ENCODE peak calls at places on chromosomes 1 and 21, in nine cellular contexts. One of them, this sample, is unnamed.

GRCh38 chr1:64906447-64906846 is 59.9 kb downstream of the JAK1 start:
- DNase-seq in foreskin fibroblast: no peak
- DNase-seq in stomach: no peak
- DNase-seq in CD8-positive, alpha-beta T cell: no peak
- DNase-seq in brain microvascular endothelial cell: no peak
- DNase-seq in Panc1: no peak
- DNase-seq in PC-9: peak; percentile 46
- DNase-seq in A549: no peak
- DNase-seq in cardiac fibroblast: no peak
- DNase-seq in this sample: no peak

GRCh38 chr1:5740450-5740849 is 251.8 kb downstream of the NPHP4 start:
- DNase-seq in cardiac fibroblast: no peak
- DNase-seq in stomach: no peak
- DNase-seq in CD8-positive, alpha-beta T cell: no peak
- DNase-seq in Panc1: no peak
- DNase-seq in brain microvascular endothelial cell: no peak
- DNase-seq in A549: no peak
- DNase-seq in PC-9: no peak
- DNase-seq in foreskin fibroblast: no peak
- DNase-seq in this sample: no peak

GRCh38 chr1:23592209-23592905 is 33.1 kb upstream of the ID3 start:
- DNase-seq in Panc1: no peak
- DNase-seq in foreskin fibroblast: peak; percentile 52
- DNase-seq in CD8-positive, alpha-beta T cell: no peak
- DNase-seq in PC-9: no peak
- DNase-seq in brain microvascular endothelial cell: no peak
- DNase-seq in stomach: no peak
- DNase-seq in A549: no peak
- DNase-seq in cardiac fibroblast: no peak
- DNase-seq in this sample: no peak

GRCh38 chr1:46086581-46086980 is 45.8 kb downstream of the PIK3R3 start:
- DNase-seq in stomach: no peak
- DNase-seq in cardiac fibroblast: no peak
- DNase-seq in CD8-positive, alpha-beta T cell: no peak
- DNase-seq in PC-9: no peak
- DNase-seq in brain microvascular endothelial cell: no peak
- DNase-seq in foreskin fibroblast: peak; percentile 18
- DNase-seq in A549: no peak
- DNase-seq in Panc1: no peak
- DNase-seq in this sample: no peak

GRCh38 chr1:209590405-209590804 is 6.9 kb downstream of the CAMK1G start:
- DNase-seq in stomach: no peak
- DNase-seq in CD8-positive, alpha-beta T cell: no peak
- DNase-seq in Panc1: no peak
- DNase-seq in A549: no peak
- DNase-seq in cardiac fibroblast: no peak
- DNase-seq in foreskin fibroblast: peak; percentile 28
- DNase-seq in brain microvascular endothelial cell: peak; percentile 36
- DNase-seq in PC-9: no peak
- DNase-seq in this sample: no peak

GRCh38 chr1:154998818-154999650 is 3.6 kb upstream of the ZBTB7B start:
- DNase-seq in stomach: peak; percentile 60
- DNase-seq in Panc1: no peak
- DNase-seq in A549: peak; percentile 82
- DNase-seq in CD8-positive, alpha-beta T cell: peak; percentile 70
- DNase-seq in foreskin fibroblast: peak; percentile 91
- DNase-seq in cardiac fibroblast: peak; percentile 83
- DNase-seq in brain microvascular endothelial cell: no peak
- DNase-seq in PC-9: no peak
- DNase-seq in this sample: no peak

GRCh38 chr1:204578867-204579664 is 62.9 kb downstream of the MDM4 start:
- DNase-seq in CD8-positive, alpha-beta T cell: no peak
- DNase-seq in PC-9: no peak
- DNase-seq in stomach: peak; percentile 31
- DNase-seq in A549: no peak
- DNase-seq in cardiac fibroblast: peak; percentile 69
- DNase-seq in brain microvascular endothelial cell: no peak
- DNase-seq in foreskin fibroblast: no peak
- DNase-seq in Panc1: no peak
- DNase-seq in this sample: no peak

GRCh38 chr1:17875882-17876280 is 120.7 kb downstream of the ACTL8 start:
- DNase-seq in A549: no peak
- DNase-seq in foreskin fibroblast: peak; percentile 74
- DNase-seq in cardiac fibroblast: peak; percentile 35
- DNase-seq in stomach: no peak
- DNase-seq in brain microvascular endothelial cell: no peak
- DNase-seq in Panc1: no peak
- DNase-seq in PC-9: no peak
- DNase-seq in CD8-positive, alpha-beta T cell: no peak
- DNase-seq in this sample: no peak

GRCh38 chr1:53485478-53486394 is 26.5 kb downstream of the DMRTB1 start:
- DNase-seq in brain microvascular endothelial cell: peak; percentile 80
- DNase-seq in cardiac fibroblast: peak; percentile 87
- DNase-seq in stomach: peak; percentile 82
- DNase-seq in CD8-positive, alpha-beta T cell: peak; percentile 70
- DNase-seq in Panc1: peak; percentile 36
- DNase-seq in A549: peak; percentile 80
- DNase-seq in PC-9: peak; percentile 52
- DNase-seq in foreskin fibroblast: peak; percentile 93
- DNase-seq in this sample: peak; percentile 92

GRCh38 chr1:53532912-53533311 is 73.7 kb downstream of the DMRTB1 start:
- DNase-seq in foreskin fibroblast: peak; percentile 33
- DNase-seq in stomach: no peak
- DNase-seq in Panc1: no peak
- DNase-seq in A549: no peak
- DNase-seq in cardiac fibroblast: no peak
- DNase-seq in brain microvascular endothelial cell: no peak
- DNase-seq in PC-9: no peak
- DNase-seq in CD8-positive, alpha-beta T cell: no peak
- DNase-seq in this sample: no peak

GRCh38 chr1:14787604-14788003 is 189.1 kb downstream of the KAZN start:
- DNase-seq in PC-9: peak; percentile 37
- DNase-seq in brain microvascular endothelial cell: no peak
- DNase-seq in Panc1: no peak
- DNase-seq in A549: no peak
- DNase-seq in CD8-positive, alpha-beta T cell: no peak
- DNase-seq in foreskin fibroblast: no peak
- DNase-seq in stomach: no peak
- DNase-seq in cardiac fibroblast: no peak
- DNase-seq in this sample: no peak

GRCh38 chr1:111596499-111596898 is 23.1 kb upstream of the RAP1A start:
- DNase-seq in PC-9: no peak
- DNase-seq in CD8-positive, alpha-beta T cell: peak; percentile 65
- DNase-seq in Panc1: no peak
- DNase-seq in brain microvascular endothelial cell: no peak
- DNase-seq in foreskin fibroblast: no peak
- DNase-seq in cardiac fibroblast: no peak
- DNase-seq in A549: no peak
- DNase-seq in stomach: peak; percentile 36
- DNase-seq in this sample: no peak

GRCh38 chr1:145990249-145991097 is 5.9 kb downstream of the TXNIP start:
- DNase-seq in cardiac fibroblast: peak; percentile 48
- DNase-seq in CD8-positive, alpha-beta T cell: no peak
- DNase-seq in brain microvascular endothelial cell: no peak
- DNase-seq in stomach: peak; percentile 40
- DNase-seq in Panc1: no peak
- DNase-seq in PC-9: peak; percentile 66
- DNase-seq in A549: no peak
- DNase-seq in foreskin fibroblast: peak; percentile 81
- DNase-seq in this sample: no peak

GRCh38 chr1:238399558-238399957 is 508.8 kb upstream of the ZP4 start:
- DNase-seq in A549: no peak
- DNase-seq in Panc1: no peak
- DNase-seq in PC-9: no peak
- DNase-seq in cardiac fibroblast: no peak
- DNase-seq in brain microvascular endothelial cell: no peak
- DNase-seq in CD8-positive, alpha-beta T cell: no peak
- DNase-seq in foreskin fibroblast: no peak
- DNase-seq in stomach: no peak
- DNase-seq in this sample: no peak

DNA sequence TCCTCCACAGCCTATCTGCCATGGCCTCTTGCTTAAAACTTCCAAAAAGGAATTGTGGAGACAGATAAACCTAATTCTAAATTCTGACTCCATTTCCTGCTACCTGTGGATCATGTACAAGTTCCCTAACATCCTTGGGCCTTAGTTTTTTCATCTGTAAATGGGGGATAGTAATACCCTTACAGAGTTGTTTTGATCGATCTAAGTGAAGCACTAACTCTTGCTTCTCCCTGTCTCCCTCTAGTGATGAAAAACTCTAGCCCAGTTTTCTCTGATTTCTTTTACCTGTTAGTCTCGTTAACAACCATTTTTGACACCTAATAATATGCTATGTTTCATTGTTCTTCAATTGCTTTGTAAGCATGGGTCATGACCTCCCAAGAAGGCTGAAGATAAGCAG is 65.9 kb downstream of the TM2D1 start:
- DNase-seq in Panc1: no peak
- DNase-seq in PC-9: no peak
- DNase-seq in A549: no peak
- DNase-seq in foreskin fibroblast: no peak
- DNase-seq in cardiac fibroblast: no peak
- DNase-seq in CD8-positive, alpha-beta T cell: no peak
- DNase-seq in brain microvascular endothelial cell: no peak
- DNase-seq in stomach: no peak
- DNase-seq in this sample: no peak
- TF ChIP-seq CTCF in Panc1: peak; percentile 36
- TF ChIP-seq CTCF in PC-9: peak; percentile 41
- TF ChIP-seq CTCF in A549: peak; percentile 23
- TF ChIP-seq CTCF in foreskin fibroblast: no peak
- TF ChIP-seq CTCF in cardiac fibroblast: peak; percentile 40
- TF ChIP-seq CTCF in CD8-positive, alpha-beta T cell: no peak
- TF ChIP-seq CTCF in brain microvascular endothelial cell: peak; percentile 17
- TF ChIP-seq CTCF in stomach: no peak
- TF ChIP-seq CTCF in this sample: peak; percentile 24

GRCh38 chr1:109191377-109191776 is 22.3 kb upstream of the SARS1 start:
- DNase-seq in foreskin fibroblast: no peak
- DNase-seq in CD8-positive, alpha-beta T cell: no peak
- DNase-seq in cardiac fibroblast: no peak
- DNase-seq in PC-9: no peak
- DNase-seq in stomach: no peak
- DNase-seq in Panc1: no peak
- DNase-seq in A549: no peak
- DNase-seq in brain microvascular endothelial cell: no peak
- DNase-seq in this sample: no peak
- TF ChIP-seq CTCF in foreskin fibroblast: peak; percentile 4
- TF ChIP-seq CTCF in CD8-positive, alpha-beta T cell: no peak
- TF ChIP-seq CTCF in cardiac fibroblast: peak; percentile 16
- TF ChIP-seq CTCF in PC-9: no peak
- TF ChIP-seq CTCF in stomach: no peak
- TF ChIP-seq CTCF in Panc1: no peak
- TF ChIP-seq CTCF in A549: no peak
- TF ChIP-seq CTCF in brain microvascular endothelial cell: peak; percentile 46
- TF ChIP-seq CTCF in this sample: peak; percentile 53

DNA sequence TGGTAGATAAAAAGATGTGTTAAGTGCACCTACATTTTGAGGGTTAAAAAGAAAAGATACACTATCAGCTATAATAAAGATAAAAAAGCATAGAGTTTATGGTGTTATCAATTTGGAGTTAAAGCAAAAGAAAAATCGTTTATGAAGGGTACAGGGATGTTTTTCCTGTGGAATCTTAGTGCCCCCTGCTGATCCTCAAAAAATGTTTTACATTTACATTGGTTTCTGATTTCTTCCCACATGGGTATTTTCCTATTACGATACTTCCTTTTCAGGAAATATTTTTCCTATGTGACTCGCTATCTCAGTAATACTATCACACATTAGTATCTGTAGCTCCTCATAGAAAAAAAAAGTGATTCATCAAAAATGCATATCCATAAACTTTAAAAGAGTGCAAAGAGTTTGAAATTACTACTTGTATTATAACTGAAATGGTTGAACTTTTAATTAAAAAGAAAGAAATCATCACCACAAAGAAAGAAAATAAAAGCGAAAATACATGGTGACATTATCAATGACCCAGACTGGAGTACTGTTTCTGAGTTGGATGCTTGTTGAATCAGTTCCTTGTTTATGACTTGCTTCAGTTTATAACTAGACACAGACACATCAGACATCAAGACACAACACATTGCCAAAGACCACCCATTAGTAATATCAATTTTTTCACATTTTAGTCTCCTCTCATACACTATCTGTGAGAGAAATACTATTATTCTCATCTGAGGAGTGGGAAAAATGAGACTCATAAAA is 293.2 kb downstream of the MRPL39 start:
- DNase-seq in stomach: no peak
- DNase-seq in A549: no peak
- DNase-seq in foreskin fibroblast: peak; percentile 52
- DNase-seq in cardiac fibroblast: peak; percentile 51
- DNase-seq in brain microvascular endothelial cell: peak; percentile 18
- DNase-seq in CD8-positive, alpha-beta T cell: no peak
- DNase-seq in Panc1: no peak
- DNase-seq in PC-9: no peak
- DNase-seq in this sample: no peak
- TF ChIP-seq CTCF in stomach: no peak
- TF ChIP-seq CTCF in A549: no peak
- TF ChIP-seq CTCF in foreskin fibroblast: peak; percentile 28
- TF ChIP-seq CTCF in cardiac fibroblast: peak; percentile 42
- TF ChIP-seq CTCF in brain microvascular endothelial cell: peak; percentile 26
- TF ChIP-seq CTCF in CD8-positive, alpha-beta T cell: no peak
- TF ChIP-seq CTCF in Panc1: no peak
- TF ChIP-seq CTCF in PC-9: no peak
- TF ChIP-seq CTCF in this sample: peak; percentile 47

GRCh38 chr21:14303731-14304488 is 79.0 kb downstream of the HSPA13 start:
- DNase-seq in foreskin fibroblast: no peak
- DNase-seq in A549: no peak
- DNase-seq in CD8-positive, alpha-beta T cell: no peak
- DNase-seq in cardiac fibroblast: no peak
- DNase-seq in brain microvascular endothelial cell: no peak
- DNase-seq in stomach: no peak
- DNase-seq in Panc1: no peak
- DNase-seq in PC-9: peak; percentile 40
- DNase-seq in this sample: no peak

GRCh38 chr21:14308234-14308633 is 74.7 kb downstream of the HSPA13 start:
- DNase-seq in cardiac fibroblast: no peak
- DNase-seq in A549: no peak
- DNase-seq in CD8-positive, alpha-beta T cell: no peak
- DNase-seq in PC-9: no peak
- DNase-seq in Panc1: no peak
- DNase-seq in foreskin fibroblast: no peak
- DNase-seq in stomach: no peak
- DNase-seq in brain microvascular endothelial cell: no peak
- DNase-seq in this sample: no peak

DNA sequence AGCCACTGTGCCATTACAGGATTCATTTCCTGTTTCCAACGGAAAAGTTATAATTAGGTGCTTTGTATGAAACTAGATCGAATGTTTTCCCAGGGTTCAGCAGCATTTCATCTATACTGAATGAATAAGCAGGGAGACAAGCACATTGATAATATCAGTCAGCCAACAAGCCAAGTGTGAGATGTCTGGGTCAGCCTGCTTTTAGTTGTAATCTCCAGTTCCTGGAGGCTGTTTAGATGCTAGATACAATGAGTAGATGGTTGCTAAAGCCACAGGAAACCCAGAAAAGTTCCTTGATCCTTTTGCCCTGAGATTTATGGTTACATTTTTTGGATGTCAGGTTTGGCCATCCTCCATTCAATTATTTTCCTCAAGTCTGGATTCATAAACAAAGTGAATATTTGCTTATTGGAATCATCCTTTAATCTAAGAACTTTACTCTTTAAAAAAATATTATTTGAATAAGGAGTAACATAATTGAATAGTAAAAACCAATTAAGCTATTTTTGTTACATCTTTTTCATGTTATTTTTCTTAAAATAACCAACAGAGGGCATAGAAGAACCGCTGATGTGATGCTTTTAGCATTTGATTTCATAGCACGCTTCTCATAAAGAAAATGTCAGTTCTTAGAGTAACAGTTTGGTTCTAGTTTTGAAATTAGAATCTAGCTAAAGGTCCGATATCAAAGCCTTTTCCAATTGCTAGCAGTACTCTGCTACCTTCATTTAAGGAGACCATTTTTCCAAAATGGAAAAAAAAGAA is 76.6 kb downstream of the HSPA13 start:
- DNase-seq in foreskin fibroblast: peak; percentile 2
- DNase-seq in CD8-positive, alpha-beta T cell: no peak
- DNase-seq in brain microvascular endothelial cell: no peak
- DNase-seq in stomach: no peak
- DNase-seq in cardiac fibroblast: peak; percentile 19
- DNase-seq in Panc1: no peak
- DNase-seq in A549: no peak
- DNase-seq in PC-9: no peak
- DNase-seq in this sample: no peak
- TF ChIP-seq CTCF in foreskin fibroblast: peak; percentile 4
- TF ChIP-seq CTCF in CD8-positive, alpha-beta T cell: no peak
- TF ChIP-seq CTCF in brain microvascular endothelial cell: no peak
- TF ChIP-seq CTCF in stomach: no peak
- TF ChIP-seq CTCF in cardiac fibroblast: peak; percentile 18
- TF ChIP-seq CTCF in Panc1: peak; percentile 31
- TF ChIP-seq CTCF in A549: peak; percentile 31
- TF ChIP-seq CTCF in PC-9: peak; percentile 58
- TF ChIP-seq CTCF in this sample: peak; percentile 43

This sample was measured in type B pancreatic cell.